ENCODE peak calls at places on chromosomes 13 and 19, in seven cellular contexts. One of them, this sample, is unnamed. For H3K4me1, the result is how much of the 10 kb centered on the place peaks cover.

GRCh38 chr13:27636624-27637288 is 15.1 kb downstream of the POLR1D start:
- DNase-seq in left ventricle myocardium inferior: no peak
- DNase-seq in transverse colon: no peak
- DNase-seq in OCI-LY7: no peak
- DNase-seq in A673: peak
- DNase-seq in heart right ventricle: no peak
- DNase-seq in A549: no peak
- DNase-seq in this sample: no peak

GRCh38 chr19:45585158-45585577 is 566 bp upstream of the OPA3 start:
- DNase-seq in A549: no peak
- DNase-seq in transverse colon: no peak
- DNase-seq in A673: no peak
- DNase-seq in heart right ventricle: no peak
- DNase-seq in OCI-LY7: no peak
- DNase-seq in left ventricle myocardium inferior: no peak
- DNase-seq in this sample: no peak

GRCh38 chr13:95403349-95404140 is 102.3 kb upstream of the ABCC4 start:
- DNase-seq in transverse colon: no peak
- DNase-seq in left ventricle myocardium inferior: no peak
- DNase-seq in OCI-LY7: no peak
- DNase-seq in A673: peak
- DNase-seq in heart right ventricle: no peak
- DNase-seq in A549: no peak
- DNase-seq in this sample: peak

GRCh38 chr19:5717215-5717614 is 2.7 kb downstream of the LONP1 start:
- DNase-seq in left ventricle myocardium inferior: no peak
- DNase-seq in transverse colon: no peak
- DNase-seq in A549: no peak
- DNase-seq in OCI-LY7: no peak
- DNase-seq in A673: no peak
- DNase-seq in heart right ventricle: no peak
- DNase-seq in this sample: no peak

GRCh38 chr13:47933688-47934011 is 67.4 kb downstream of the SUCLA2 start:
- DNase-seq in OCI-LY7: no peak
- DNase-seq in A673: no peak
- DNase-seq in heart right ventricle: no peak
- DNase-seq in transverse colon: no peak
- DNase-seq in A549: no peak
- DNase-seq in left ventricle myocardium inferior: no peak
- DNase-seq in this sample: no peak

GRCh38 chr13:91347996-91348905 is 764 bp downstream of the MIR17HG start:
- DNase-seq in transverse colon: peak
- DNase-seq in A673: peak
- DNase-seq in left ventricle myocardium inferior: peak
- DNase-seq in A549: peak
- DNase-seq in heart right ventricle: peak
- DNase-seq in OCI-LY7: peak
- DNase-seq in this sample: no peak

GRCh38 chr19:991174-991931 is 7.2 kb downstream of the WDR18 start:
- DNase-seq in left ventricle myocardium inferior: no peak
- DNase-seq in A673: no peak
- DNase-seq in transverse colon: peak
- DNase-seq in A549: no peak
- DNase-seq in OCI-LY7: peak
- DNase-seq in heart right ventricle: no peak
- DNase-seq in this sample: no peak

GRCh38 chr13:48574036-48574796 is 41.3 kb upstream of the RCBTB2 start:
- DNase-seq in OCI-LY7: peak
- DNase-seq in transverse colon: no peak
- DNase-seq in A673: no peak
- DNase-seq in A549: no peak
- DNase-seq in heart right ventricle: no peak
- DNase-seq in left ventricle myocardium inferior: no peak
- DNase-seq in this sample: no peak

GRCh38 chr13:71255633-71256032 is 611.4 kb downstream of the DACH1 start:
- DNase-seq in A673: no peak
- DNase-seq in transverse colon: no peak
- DNase-seq in heart right ventricle: no peak
- DNase-seq in A549: no peak
- DNase-seq in OCI-LY7: no peak
- DNase-seq in left ventricle myocardium inferior: no peak
- DNase-seq in this sample: no peak

GRCh38 chr13:36945078-36945477 is 25.0 kb upstream of the SMAD9 start:
- DNase-seq in left ventricle myocardium inferior: no peak
- DNase-seq in OCI-LY7: no peak
- DNase-seq in A673: no peak
- DNase-seq in A549: no peak
- DNase-seq in transverse colon: no peak
- DNase-seq in heart right ventricle: no peak
- DNase-seq in this sample: no peak

GRCh38 chr19:39398297-39398864 is 7.2 kb downstream of the MED29 start:
- DNase-seq in A673: no peak
- DNase-seq in A549: peak
- DNase-seq in OCI-LY7: no peak
- DNase-seq in heart right ventricle: peak
- DNase-seq in transverse colon: peak
- DNase-seq in left ventricle myocardium inferior: peak
- DNase-seq in this sample: no peak

GRCh38 chr19:5690955-5691204 is 785 bp downstream of the RPL36 start:
- DNase-seq in A549: no peak
- DNase-seq in left ventricle myocardium inferior: no peak
- DNase-seq in A673: no peak
- DNase-seq in heart right ventricle: no peak
- DNase-seq in OCI-LY7: no peak
- DNase-seq in transverse colon: peak
- DNase-seq in this sample: no peak

GRCh38 chr13:31927219-31927653 is 104.3 kb upstream of the FRY start:
- DNase-seq in OCI-LY7: no peak
- DNase-seq in A673: no peak
- DNase-seq in left ventricle myocardium inferior: no peak
- DNase-seq in transverse colon: no peak
- DNase-seq in A549: no peak
- DNase-seq in heart right ventricle: no peak
- DNase-seq in this sample: no peak

GRCh38 chr13:32087955-32088747 is 56.6 kb downstream of the FRY start:
- DNase-seq in heart right ventricle: no peak
- DNase-seq in transverse colon: no peak
- DNase-seq in A549: no peak
- DNase-seq in OCI-LY7: no peak
- DNase-seq in left ventricle myocardium inferior: no peak
- DNase-seq in A673: no peak
- DNase-seq in this sample: no peak

GRCh38 chr13:97133554-97133953 is 88.6 kb upstream of the MBNL2 start:
- DNase-seq in left ventricle myocardium inferior: no peak
- DNase-seq in OCI-LY7: no peak
- DNase-seq in transverse colon: no peak
- DNase-seq in heart right ventricle: no peak
- DNase-seq in A673: no peak
- DNase-seq in A549: no peak
- DNase-seq in this sample: no peak

GRCh38 chr13:42040730-42041016 is 7.8 kb upstream of the DGKH start:
- DNase-seq in heart right ventricle: no peak
- DNase-seq in OCI-LY7: no peak
- DNase-seq in A549: no peak
- DNase-seq in A673: no peak
- DNase-seq in left ventricle myocardium inferior: no peak
- DNase-seq in transverse colon: no peak
- DNase-seq in this sample: no peak

DNA sequence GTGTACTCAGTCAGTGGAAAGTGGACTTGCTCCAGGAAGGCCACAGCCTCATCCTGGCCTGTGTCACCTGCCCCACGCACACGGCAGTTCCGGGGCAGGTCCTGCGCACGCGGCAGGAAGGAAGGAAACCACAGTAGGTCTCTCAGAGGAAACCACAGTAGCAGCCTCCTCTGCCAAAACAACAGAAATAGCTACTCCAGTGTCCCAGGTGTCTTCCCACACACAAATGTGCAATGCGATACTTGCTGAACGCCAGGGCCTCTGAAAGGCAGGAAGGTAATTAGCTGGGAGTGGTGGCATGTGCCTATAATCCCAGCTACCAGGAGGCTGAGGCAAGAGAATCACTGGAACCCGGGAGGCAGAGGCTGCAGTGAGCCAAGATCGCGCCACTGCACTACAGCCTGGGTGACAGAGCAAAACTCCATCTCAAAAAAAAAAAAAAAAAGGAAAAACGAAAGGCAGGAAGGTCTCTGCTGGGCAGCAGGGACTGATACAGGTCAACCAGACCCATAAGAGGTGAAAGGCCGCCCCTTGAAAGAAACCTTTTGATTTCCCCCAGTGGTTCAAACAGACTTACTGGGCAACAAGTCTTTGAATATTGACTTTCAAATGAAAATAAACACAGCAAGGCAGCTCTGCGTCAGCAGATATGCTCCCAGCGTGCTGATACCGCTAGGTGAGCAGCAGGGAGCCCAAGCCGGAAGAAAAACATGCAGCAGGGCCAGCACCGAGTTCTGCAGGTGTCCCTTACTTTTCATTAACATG is 49.5 kb downstream of the CRYL1 start:
- DNase-seq in OCI-LY7: no peak
- DNase-seq in left ventricle myocardium inferior: no peak
- DNase-seq in transverse colon: peak
- DNase-seq in A549: no peak
- DNase-seq in A673: no peak
- DNase-seq in heart right ventricle: no peak
- DNase-seq in this sample: no peak
- H3K27ac ChIP-seq in OCI-LY7: no peak
- H3K27ac ChIP-seq in left ventricle myocardium inferior: no peak
- H3K27ac ChIP-seq in transverse colon: no peak
- H3K27ac ChIP-seq in A549: no peak
- H3K27ac ChIP-seq in A673: no peak
- H3K27ac ChIP-seq in heart right ventricle: no peak
- H3K27ac ChIP-seq in this sample: no peak

GRCh38 chr13:77310161-77310560 is 16.7 kb downstream of the MYCBP2 start:
- DNase-seq in OCI-LY7: no peak
- DNase-seq in transverse colon: no peak
- DNase-seq in A549: no peak
- DNase-seq in left ventricle myocardium inferior: no peak
- DNase-seq in A673: peak
- DNase-seq in heart right ventricle: no peak
- DNase-seq in this sample: no peak
- H3K4me1 ChIP-seq in OCI-LY7: under half
- H3K4me1 ChIP-seq in transverse colon: under half
- H3K4me1 ChIP-seq in A549: under half
- H3K4me1 ChIP-seq in left ventricle myocardium inferior: half or more
- H3K4me1 ChIP-seq in A673: under half
- H3K4me1 ChIP-seq in heart right ventricle: half or more
- H3K4me1 ChIP-seq in this sample: under half

GRCh38 chr19:36214388-36215275 is at the start of the genes ZNF146 and ZNF565:
- DNase-seq in OCI-LY7: peak
- DNase-seq in A673: peak
- DNase-seq in left ventricle myocardium inferior: peak
- DNase-seq in heart right ventricle: peak
- DNase-seq in A549: peak
- DNase-seq in transverse colon: peak
- DNase-seq in this sample: peak
- H3K4me3 ChIP-seq in OCI-LY7: peak
- H3K4me3 ChIP-seq in A673: peak
- H3K4me3 ChIP-seq in left ventricle myocardium inferior: peak
- H3K4me3 ChIP-seq in heart right ventricle: peak
- H3K4me3 ChIP-seq in A549: peak
- H3K4me3 ChIP-seq in transverse colon: peak
- H3K4me3 ChIP-seq in this sample: peak

DNA sequence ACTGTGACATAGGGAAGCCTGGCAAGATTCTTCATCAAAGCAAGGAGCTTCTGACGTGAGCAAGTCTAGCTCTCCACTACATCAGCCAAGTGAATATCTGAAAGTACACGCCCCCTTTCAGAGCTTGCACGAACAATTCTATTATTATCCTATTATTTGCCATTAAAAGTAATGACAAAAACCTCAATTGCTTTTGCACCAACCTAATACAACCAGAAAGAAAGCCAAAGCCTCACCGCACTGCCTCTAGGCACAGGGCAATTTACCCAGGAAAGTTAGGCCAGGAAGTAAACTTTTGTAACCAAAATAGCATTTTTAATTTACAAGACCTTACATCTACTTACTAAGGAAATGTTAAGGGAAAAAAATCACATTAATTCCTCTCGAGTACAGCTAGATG is 41.2 kb downstream of the LATS2 start:
- DNase-seq in heart right ventricle: no peak
- DNase-seq in OCI-LY7: no peak
- DNase-seq in A549: no peak
- DNase-seq in left ventricle myocardium inferior: no peak
- DNase-seq in transverse colon: no peak
- DNase-seq in A673: no peak
- DNase-seq in this sample: no peak
- H3K27ac ChIP-seq in heart right ventricle: no peak
- H3K27ac ChIP-seq in OCI-LY7: no peak
- H3K27ac ChIP-seq in A549: no peak
- H3K27ac ChIP-seq in left ventricle myocardium inferior: peak
- H3K27ac ChIP-seq in transverse colon: peak
- H3K27ac ChIP-seq in A673: peak
- H3K27ac ChIP-seq in this sample: no peak

DNA sequence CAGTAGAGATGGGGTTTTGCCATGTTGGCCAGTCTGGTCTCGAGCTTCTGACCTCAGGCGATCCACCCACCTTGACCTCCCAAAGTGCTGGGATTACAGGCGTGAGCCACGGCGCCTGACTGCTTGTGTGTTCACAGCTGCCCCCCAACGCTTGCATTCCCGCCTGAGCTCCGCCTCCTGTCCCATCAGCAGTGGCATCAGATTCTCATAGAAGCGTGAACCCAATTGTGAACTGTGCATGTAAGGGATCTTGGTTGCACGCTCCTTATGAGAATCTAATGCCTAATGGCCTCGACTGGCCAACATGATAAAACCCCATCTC is 75.9 kb downstream of the GADD45B start:
- DNase-seq in transverse colon: no peak
- DNase-seq in left ventricle myocardium inferior: peak
- DNase-seq in heart right ventricle: no peak
- DNase-seq in A549: no peak
- DNase-seq in A673: no peak
- DNase-seq in OCI-LY7: no peak
- DNase-seq in this sample: no peak
- H3K4me1 ChIP-seq in transverse colon: under half
- H3K4me1 ChIP-seq in left ventricle myocardium inferior: under half
- H3K4me1 ChIP-seq in heart right ventricle: under half
- H3K4me1 ChIP-seq in A549: under half
- H3K4me1 ChIP-seq in A673: under half
- H3K4me1 ChIP-seq in OCI-LY7: under half
- H3K4me1 ChIP-seq in this sample: under half

DNA sequence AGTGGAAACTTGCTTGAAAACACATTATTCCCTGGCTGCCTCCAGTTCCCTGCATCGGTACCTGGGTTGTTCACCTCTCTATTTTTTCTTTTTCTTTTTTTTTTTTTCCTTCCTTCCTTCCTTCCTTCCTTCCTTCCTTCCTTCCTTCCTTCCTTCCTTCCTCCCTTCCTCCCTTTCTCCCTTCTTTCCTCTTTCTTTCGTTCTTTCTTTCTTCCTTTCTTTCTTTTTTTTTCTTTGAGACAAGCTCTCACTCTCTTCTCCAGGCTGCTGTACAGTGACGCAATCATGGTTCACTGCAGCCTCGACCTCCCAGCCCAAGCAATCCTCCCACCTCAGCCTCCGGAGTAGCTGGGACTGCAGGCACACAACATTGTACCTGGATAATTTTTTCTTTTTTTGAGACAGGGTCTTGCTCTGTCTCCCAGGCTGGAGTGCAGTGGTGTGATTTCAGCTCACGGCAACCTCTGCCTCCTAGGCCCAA is 3.4 kb upstream of the RASAL3 start:
- DNase-seq in heart right ventricle: no peak
- DNase-seq in OCI-LY7: no peak
- DNase-seq in transverse colon: no peak
- DNase-seq in left ventricle myocardium inferior: no peak
- DNase-seq in A549: no peak
- DNase-seq in A673: no peak
- DNase-seq in this sample: no peak
- H3K4me3 ChIP-seq in heart right ventricle: no peak
- H3K4me3 ChIP-seq in OCI-LY7: no peak
- H3K4me3 ChIP-seq in transverse colon: no peak
- H3K4me3 ChIP-seq in left ventricle myocardium inferior: no peak
- H3K4me3 ChIP-seq in A549: no peak
- H3K4me3 ChIP-seq in A673: no peak
- H3K4me3 ChIP-seq in this sample: no peak

This sample was measured in iPS DF 6.9.